ENCODE peak calls at places on chromosome 15, in eight cellular contexts. T is NCI-H460; R is activated CD4-positive, alpha-beta T cell treated with anti-CD3 and anti-CD28 coated beads, Interleukin-2, amount 50 U/mL, for 4 hours; V is left lobe of liver; U is NCI-H2081; P is GM04503; O is substantia nigra; E is neuronal stem cell. X is an unnamed sample.

GRCh38 chr15:40367673-40368611 is 9.9 kb downstream of the DISP2 start:
- DNase-seq in T (peak; percentile 87), R (peak; percentile 83), V (peak; percentile 90), U (peak; percentile 81), P (no peak), O (peak; percentile 63), E (peak; percentile 86), X (peak; percentile 79)

GRCh38 chr15:62845239-62846126 is 197.1 kb upstream of the TPM1 start:
- DNase-seq in T (no peak), R (no peak), V (no peak), U (no peak), P (no peak), O (no peak), E (no peak), X (peak; percentile 88)

GRCh38 chr15:83694538-83694937 is 40.6 kb downstream of the ADAMTSL3 start:
- DNase-seq in T (no peak), R (no peak), V (no peak), U (no peak), P (no peak), O (no peak), E (no peak), X (no peak)

GRCh38 chr15:88872106-88872505 is 23.2 kb downstream of the HAPLN3 start:
- DNase-seq in T (no peak), R (no peak), V (no peak), U (no peak), P (no peak), O (no peak), E (no peak), X (no peak)

GRCh38 chr15:91849749-91850161 is 3.8 kb upstream of the SLCO3A1 start:
- DNase-seq in T (peak; percentile 39), R (no peak), V (no peak), U (no peak), P (no peak), O (no peak), E (no peak), X (peak; percentile 49)

GRCh38 chr15:69750253-69750652 is 297.6 kb downstream of the RPLP1 start:
- DNase-seq in T (no peak), R (no peak), V (no peak), U (no peak), P (no peak), O (no peak), E (no peak), X (no peak)

GRCh38 chr15:56871180-56871579 is 47.3 kb upstream of the TCF12 start:
- DNase-seq in T (no peak), R (no peak), V (no peak), U (no peak), P (peak; percentile 60), O (no peak), E (no peak), X (peak; percentile 73)

GRCh38 chr15:71079208-71080044 is 35.8 kb upstream of the THSD4 start:
- DNase-seq in T (no peak), R (no peak), V (no peak), U (no peak), P (peak; percentile 69), O (no peak), E (no peak), X (peak; percentile 25)

GRCh38 chr15:68054658-68055223 is 626 bp downstream of the PIAS1 start:
- DNase-seq in T (no peak), R (peak; percentile 4), V (peak; percentile 68), U (peak; percentile 72), P (no peak), O (peak; percentile 21), E (peak; percentile 76), X (no peak)

GRCh38 chr15:90571063-90571541 is 41.4 kb downstream of the CRTC3 start:
- DNase-seq in T (peak; percentile 82), R (no peak), V (no peak), U (no peak), P (no peak), O (peak; percentile 23), E (no peak), X (no peak)

GRCh38 chr15:75452968-75453702 is 1.6 kb upstream of the SIN3A start:
- DNase-seq in T (no peak), R (peak; percentile 77), V (peak; percentile 65), U (peak; percentile 32), P (no peak), O (no peak), E (peak; percentile 58), X (no peak)

GRCh38 chr15:64014995-64015394 is 31.3 kb downstream of the DAPK2 start:
- DNase-seq in T (no peak), R (no peak), V (peak; percentile 91), U (no peak), P (no peak), O (no peak), E (no peak), X (no peak)

GRCh38 chr15:78050851-78051250 is 26.7 kb downstream of the TBC1D2B start:
- DNase-seq in T (no peak), R (peak; percentile 58), V (no peak), U (no peak), P (no peak), O (no peak), E (no peak), X (no peak)

GRCh38 chr15:73633991-73634495 is 854 bp upstream of the NPTN start:
- DNase-seq in T (peak; percentile 19), R (no peak), V (no peak), U (no peak), P (peak; percentile 87), O (no peak), E (no peak), X (peak; percentile 88)

GRCh38 chr15:68384451-68385239 is 47.3 kb downstream of the ITGA11 start:
- DNase-seq in T (no peak), R (no peak), V (peak; percentile 41), U (no peak), P (peak; percentile 98), O (no peak), E (no peak), X (peak; percentile 63)

GRCh38 chr15:68972201-68973065 is 42.1 kb upstream of the NOX5 start:
- DNase-seq in T (no peak), R (no peak), V (no peak), U (no peak), P (no peak), O (no peak), E (no peak), X (no peak)

GRCh38 chr15:99442268-99442897 is 123.4 kb upstream of the MEF2A start:
- DNase-seq in T (no peak), R (no peak), V (peak; percentile 23), U (no peak), P (peak; percentile 73), O (no peak), E (no peak), X (peak; percentile 84)

GRCh38 chr15:61839541-61839940 is 220.7 kb downstream of the VPS13C start:
- DNase-seq in T (no peak), R (no peak), V (no peak), U (no peak), P (no peak), O (no peak), E (no peak), X (peak; percentile 6)

GRCh38 chr15:23648920-23649515 is 1.4 kb upstream of the MAGEL2 start:
- DNase-seq in T (peak; percentile 12), R (no peak), V (no peak), U (no peak), P (no peak), O (no peak), E (peak; percentile 40), X (no peak)

GRCh38 chr15:66472176-66472999 is 25.2 kb downstream of the SNAPC5 start:
- DNase-seq in T (no peak), R (peak; percentile 17), V (no peak), U (no peak), P (peak; percentile 30), O (no peak), E (no peak), X (peak; percentile 80)

GRCh38 chr15:24848050-24848449 is 106.7 kb upstream of the SNRPN start:
- DNase-seq in T (no peak), R (no peak), V (no peak), U (peak; percentile 64), P (no peak), O (no peak), E (no peak), X (peak; percentile 39)

GRCh38 chr15:83695901-83696425 is 42.0 kb downstream of the ADAMTSL3 start:
- DNase-seq in T (no peak), R (no peak), V (no peak), U (no peak), P (no peak), O (no peak), E (no peak), X (no peak)

X was measured in kidney glomerular epithelial cell.